ENCODE peak calls at places on chromosomes 2 and 18, in nine cellular contexts. One of them, this sample, is unnamed.

GRCh38 chr2:86764661-86765307 is 25.9 kb downstream of the CD8A start:
- DNase-seq in mammary epithelial cell: peak
- DNase-seq in GM23248: peak
- DNase-seq in fibroblast of lung: peak
- DNase-seq in mesendoderm: peak
- DNase-seq in neural progenitor cell: peak
- DNase-seq in H9: no peak
- DNase-seq in HepG2: peak
- DNase-seq in IMR-90: peak
- DNase-seq in this sample: peak

GRCh38 chr2:166148811-166149400 is 21.1 kb upstream of the SCN1A start:
- DNase-seq in GM23248: no peak
- DNase-seq in H9: no peak
- DNase-seq in IMR-90: no peak
- DNase-seq in mesendoderm: peak
- DNase-seq in HepG2: no peak
- DNase-seq in fibroblast of lung: no peak
- DNase-seq in neural progenitor cell: no peak
- DNase-seq in mammary epithelial cell: no peak
- DNase-seq in this sample: no peak

GRCh38 chr18:34840416-34840815 is 130.3 kb downstream of the DTNA start:
- DNase-seq in neural progenitor cell: no peak
- DNase-seq in IMR-90: no peak
- DNase-seq in H9: no peak
- DNase-seq in HepG2: no peak
- DNase-seq in GM23248: no peak
- DNase-seq in mammary epithelial cell: no peak
- DNase-seq in fibroblast of lung: no peak
- DNase-seq in mesendoderm: no peak
- DNase-seq in this sample: no peak

GRCh38 chr2:18987592-18988073 is 370.8 kb downstream of the OSR1 start:
- DNase-seq in fibroblast of lung: peak
- DNase-seq in neural progenitor cell: no peak
- DNase-seq in GM23248: peak
- DNase-seq in HepG2: peak
- DNase-seq in mesendoderm: no peak
- DNase-seq in mammary epithelial cell: peak
- DNase-seq in IMR-90: peak
- DNase-seq in H9: no peak
- DNase-seq in this sample: peak

GRCh38 chr2:54512663-54513363 is 56.7 kb downstream of the SPTBN1 start:
- DNase-seq in GM23248: no peak
- DNase-seq in H9: no peak
- DNase-seq in HepG2: no peak
- DNase-seq in neural progenitor cell: no peak
- DNase-seq in IMR-90: no peak
- DNase-seq in mammary epithelial cell: no peak
- DNase-seq in fibroblast of lung: no peak
- DNase-seq in mesendoderm: no peak
- DNase-seq in this sample: no peak

GRCh38 chr18:8416212-8417019 is 192.8 kb upstream of the RAB12 start:
- DNase-seq in mammary epithelial cell: no peak
- DNase-seq in H9: no peak
- DNase-seq in mesendoderm: peak
- DNase-seq in fibroblast of lung: no peak
- DNase-seq in GM23248: peak
- DNase-seq in neural progenitor cell: no peak
- DNase-seq in HepG2: peak
- DNase-seq in IMR-90: peak
- DNase-seq in this sample: no peak

GRCh38 chr2:196987654-196988364 is 61.3 kb upstream of the PGAP1 start:
- DNase-seq in IMR-90: peak
- DNase-seq in HepG2: peak
- DNase-seq in mammary epithelial cell: peak
- DNase-seq in neural progenitor cell: peak
- DNase-seq in GM23248: peak
- DNase-seq in fibroblast of lung: peak
- DNase-seq in H9: no peak
- DNase-seq in mesendoderm: peak
- DNase-seq in this sample: peak

GRCh38 chr2:235215248-235215647 is 263.4 kb downstream of the SH3BP4 start:
- DNase-seq in mammary epithelial cell: no peak
- DNase-seq in mesendoderm: no peak
- DNase-seq in H9: no peak
- DNase-seq in IMR-90: no peak
- DNase-seq in HepG2: no peak
- DNase-seq in fibroblast of lung: no peak
- DNase-seq in GM23248: no peak
- DNase-seq in neural progenitor cell: no peak
- DNase-seq in this sample: no peak

GRCh38 chr18:47793609-47794008 is 136.8 kb downstream of the SMAD2 start:
- DNase-seq in mammary epithelial cell: no peak
- DNase-seq in HepG2: no peak
- DNase-seq in H9: no peak
- DNase-seq in mesendoderm: no peak
- DNase-seq in fibroblast of lung: no peak
- DNase-seq in neural progenitor cell: no peak
- DNase-seq in GM23248: no peak
- DNase-seq in IMR-90: no peak
- DNase-seq in this sample: no peak

GRCh38 chr2:222398446-222398885 is 25.9 kb upstream of the SGPP2 start:
- DNase-seq in mammary epithelial cell: no peak
- DNase-seq in GM23248: no peak
- DNase-seq in H9: no peak
- DNase-seq in neural progenitor cell: no peak
- DNase-seq in HepG2: no peak
- DNase-seq in IMR-90: no peak
- DNase-seq in mesendoderm: no peak
- DNase-seq in fibroblast of lung: no peak
- DNase-seq in this sample: no peak

GRCh38 chr2:171403181-171403580 is 30.6 kb downstream of the METTL8 start:
- DNase-seq in H9: no peak
- DNase-seq in IMR-90: peak
- DNase-seq in mammary epithelial cell: peak
- DNase-seq in neural progenitor cell: no peak
- DNase-seq in HepG2: peak
- DNase-seq in GM23248: peak
- DNase-seq in fibroblast of lung: no peak
- DNase-seq in mesendoderm: no peak
- DNase-seq in this sample: no peak

GRCh38 chr2:171405546-171405945 is 28.2 kb downstream of the METTL8 start:
- DNase-seq in HepG2: no peak
- DNase-seq in mammary epithelial cell: no peak
- DNase-seq in fibroblast of lung: no peak
- DNase-seq in H9: no peak
- DNase-seq in IMR-90: no peak
- DNase-seq in mesendoderm: no peak
- DNase-seq in GM23248: no peak
- DNase-seq in neural progenitor cell: no peak
- DNase-seq in this sample: no peak

GRCh38 chr2:171406044-171406443 is 27.7 kb downstream of the METTL8 start:
- DNase-seq in mesendoderm: no peak
- DNase-seq in H9: no peak
- DNase-seq in fibroblast of lung: no peak
- DNase-seq in mammary epithelial cell: no peak
- DNase-seq in IMR-90: no peak
- DNase-seq in neural progenitor cell: no peak
- DNase-seq in HepG2: no peak
- DNase-seq in GM23248: no peak
- DNase-seq in this sample: no peak

GRCh38 chr2:171404719-171405118 is 29.1 kb downstream of the METTL8 start:
- DNase-seq in HepG2: no peak
- DNase-seq in mammary epithelial cell: no peak
- DNase-seq in neural progenitor cell: no peak
- DNase-seq in IMR-90: no peak
- DNase-seq in fibroblast of lung: no peak
- DNase-seq in GM23248: no peak
- DNase-seq in mesendoderm: no peak
- DNase-seq in H9: no peak
- DNase-seq in this sample: no peak

DNA sequence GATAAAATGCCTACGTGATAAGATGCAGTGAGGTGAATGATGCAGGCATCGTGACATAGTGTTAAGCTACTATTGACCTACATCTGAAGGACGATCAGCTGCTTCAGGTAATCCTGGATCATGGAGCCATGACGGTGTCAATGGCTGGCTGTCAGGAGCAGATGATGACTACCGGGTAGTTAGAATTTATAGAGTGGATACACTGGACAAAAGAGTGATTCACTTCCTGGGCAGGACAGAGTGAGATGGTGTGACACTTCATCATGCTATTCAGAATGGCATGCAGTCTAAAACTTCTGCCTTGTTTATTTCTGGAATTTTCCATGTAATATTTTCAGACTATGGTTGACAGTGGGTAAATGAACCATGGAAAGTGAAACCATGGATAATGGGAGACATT is 29.5 kb downstream of the METTL8 start:
- DNase-seq in neural progenitor cell: no peak
- DNase-seq in HepG2: peak
- DNase-seq in mesendoderm: no peak
- DNase-seq in GM23248: peak
- DNase-seq in mammary epithelial cell: peak
- DNase-seq in IMR-90: peak
- DNase-seq in H9: no peak
- DNase-seq in fibroblast of lung: no peak
- DNase-seq in this sample: no peak
- H3K4me2 ChIP-seq in neural progenitor cell: no peak
- H3K4me2 ChIP-seq in HepG2: no peak
- H3K4me2 ChIP-seq in mesendoderm: no peak
- H3K4me2 ChIP-seq in GM23248: peak
- H3K4me2 ChIP-seq in mammary epithelial cell: peak
- H3K4me2 ChIP-seq in IMR-90: no peak
- H3K4me2 ChIP-seq in H9: no peak
- H3K4me2 ChIP-seq in fibroblast of lung: no peak
- H3K4me2 ChIP-seq in this sample: no peak

GRCh38 chr2:11862049-11862448 is 115.6 kb downstream of the LPIN1 start:
- DNase-seq in H9: no peak
- DNase-seq in HepG2: no peak
- DNase-seq in neural progenitor cell: no peak
- DNase-seq in fibroblast of lung: peak
- DNase-seq in GM23248: no peak
- DNase-seq in mammary epithelial cell: no peak
- DNase-seq in mesendoderm: no peak
- DNase-seq in IMR-90: no peak
- DNase-seq in this sample: no peak

GRCh38 chr2:11864724-11865123 is 118.3 kb downstream of the LPIN1 start:
- DNase-seq in GM23248: no peak
- DNase-seq in fibroblast of lung: no peak
- DNase-seq in mesendoderm: no peak
- DNase-seq in IMR-90: no peak
- DNase-seq in HepG2: no peak
- DNase-seq in neural progenitor cell: no peak
- DNase-seq in H9: no peak
- DNase-seq in mammary epithelial cell: no peak
- DNase-seq in this sample: no peak

GRCh38 chr2:11863513-11864328 is 117.3 kb downstream of the LPIN1 start:
- DNase-seq in IMR-90: peak
- DNase-seq in GM23248: peak
- DNase-seq in neural progenitor cell: peak
- DNase-seq in mesendoderm: peak
- DNase-seq in mammary epithelial cell: peak
- DNase-seq in fibroblast of lung: peak
- DNase-seq in H9: peak
- DNase-seq in HepG2: peak
- DNase-seq in this sample: peak

GRCh38 chr2:11861044-11861443 is 114.6 kb downstream of the LPIN1 start:
- DNase-seq in H9: no peak
- DNase-seq in mesendoderm: no peak
- DNase-seq in HepG2: no peak
- DNase-seq in IMR-90: no peak
- DNase-seq in fibroblast of lung: no peak
- DNase-seq in GM23248: no peak
- DNase-seq in mammary epithelial cell: no peak
- DNase-seq in neural progenitor cell: no peak
- DNase-seq in this sample: no peak

GRCh38 chr2:11863103-11863502 is 116.7 kb downstream of the LPIN1 start:
- DNase-seq in GM23248: no peak
- DNase-seq in mesendoderm: no peak
- DNase-seq in mammary epithelial cell: no peak
- DNase-seq in neural progenitor cell: no peak
- DNase-seq in HepG2: no peak
- DNase-seq in fibroblast of lung: no peak
- DNase-seq in IMR-90: no peak
- DNase-seq in H9: no peak
- DNase-seq in this sample: no peak
- H3K4me2 ChIP-seq in GM23248: peak
- H3K4me2 ChIP-seq in mesendoderm: no peak
- H3K4me2 ChIP-seq in mammary epithelial cell: no peak
- H3K4me2 ChIP-seq in neural progenitor cell: no peak
- H3K4me2 ChIP-seq in HepG2: no peak
- H3K4me2 ChIP-seq in fibroblast of lung: no peak
- H3K4me2 ChIP-seq in IMR-90: no peak
- H3K4me2 ChIP-seq in H9: no peak
- H3K4me2 ChIP-seq in this sample: peak

DNA sequence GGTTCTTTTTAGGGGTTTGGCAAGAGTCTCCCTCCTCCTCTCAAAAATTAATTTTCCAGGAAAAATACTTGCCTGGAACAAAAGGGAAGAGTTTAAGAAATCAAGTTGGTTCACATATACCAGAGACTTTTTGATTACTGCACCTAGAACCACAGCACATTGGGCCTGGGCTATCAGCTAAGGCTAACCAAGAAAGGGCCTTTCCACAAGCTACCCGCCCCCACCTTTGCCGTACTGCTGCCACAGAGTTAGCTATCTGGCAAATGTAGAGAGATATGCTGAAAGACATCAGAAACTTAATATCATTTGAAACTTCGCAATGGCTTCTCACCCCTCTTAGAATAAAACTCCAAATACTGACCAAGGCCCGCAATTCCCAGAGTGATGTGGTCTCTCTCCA is 76.9 kb downstream of the AAK1 start:
- DNase-seq in fibroblast of lung: no peak
- DNase-seq in GM23248: no peak
- DNase-seq in mammary epithelial cell: no peak
- DNase-seq in HepG2: no peak
- DNase-seq in neural progenitor cell: no peak
- DNase-seq in mesendoderm: no peak
- DNase-seq in H9: no peak
- DNase-seq in IMR-90: no peak
- DNase-seq in this sample: no peak
- H3K4me2 ChIP-seq in fibroblast of lung: no peak
- H3K4me2 ChIP-seq in GM23248: peak
- H3K4me2 ChIP-seq in mammary epithelial cell: peak
- H3K4me2 ChIP-seq in HepG2: no peak
- H3K4me2 ChIP-seq in neural progenitor cell: no peak
- H3K4me2 ChIP-seq in mesendoderm: no peak
- H3K4me2 ChIP-seq in H9: no peak
- H3K4me2 ChIP-seq in IMR-90: peak
- H3K4me2 ChIP-seq in this sample: no peak

DNA sequence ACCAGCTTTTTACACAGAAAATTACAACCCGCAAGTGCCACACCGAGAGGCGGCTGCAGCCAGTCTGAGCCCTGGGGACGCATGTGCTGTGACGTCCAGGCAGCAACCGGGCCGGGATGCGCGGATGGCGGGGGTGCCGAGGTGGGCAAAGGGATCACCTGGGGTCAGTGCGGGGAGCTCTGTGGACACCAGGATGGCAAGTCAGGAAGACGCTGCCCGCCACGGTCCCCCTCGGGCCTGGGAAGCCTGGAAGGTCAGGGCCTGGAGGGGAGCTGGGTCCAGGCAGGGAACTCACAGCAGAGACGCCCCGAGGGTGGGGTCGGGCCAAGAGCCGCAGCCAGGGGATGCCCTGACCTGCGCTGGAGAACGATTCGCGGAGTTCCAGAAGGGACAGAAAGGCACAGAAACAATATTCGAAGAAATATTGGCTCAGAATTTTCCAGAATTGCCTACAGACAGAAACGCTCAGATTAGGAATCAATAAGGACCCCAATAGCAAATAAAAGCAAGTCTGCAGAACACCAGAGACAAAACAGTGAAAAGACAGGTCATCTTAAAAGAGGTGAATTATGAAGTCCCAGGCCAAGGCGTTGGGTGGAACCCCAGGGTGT is 11.7 kb upstream of the KIF1A start:
- DNase-seq in fibroblast of lung: no peak
- DNase-seq in mammary epithelial cell: no peak
- DNase-seq in HepG2: no peak
- DNase-seq in H9: peak
- DNase-seq in IMR-90: no peak
- DNase-seq in GM23248: no peak
- DNase-seq in neural progenitor cell: peak
- DNase-seq in mesendoderm: no peak
- DNase-seq in this sample: no peak
- H3K4me2 ChIP-seq in fibroblast of lung: peak
- H3K4me2 ChIP-seq in mammary epithelial cell: peak
- H3K4me2 ChIP-seq in HepG2: peak
- H3K4me2 ChIP-seq in H9: peak
- H3K4me2 ChIP-seq in IMR-90: peak
- H3K4me2 ChIP-seq in GM23248: no peak
- H3K4me2 ChIP-seq in neural progenitor cell: peak
- H3K4me2 ChIP-seq in mesendoderm: peak
- H3K4me2 ChIP-seq in this sample: peak

This sample was measured in K562.